ENCODE peak calls at places on chromosomes 6 and 20, in six cellular contexts. J is uterus, I is A549, O is NT2/D1, C is heart left ventricle, D is adipocyte. G is an unnamed sample.
A peak's percentile ranks its signal among the peaks of the same experiment; 100 is the strongest.

GRCh38 chr20:59207742-59208357 is 44.2 kb downstream of the ZNF831 start:
- DNase-seq in D (no peak), I (peak; percentile 28), O (peak; percentile 81), C (peak; percentile 49), J (no peak), G (no peak)

GRCh38 chr6:129890701-129891100 is 29.6 kb upstream of the TMEM244 start:
- DNase-seq in D (no peak), J (no peak), I (no peak), C (no peak), O (no peak), G (no peak)

GRCh38 chr6:149887343-149887742 is 10.6 kb downstream of the RAET1E start:
- DNase-seq in J (no peak), D (peak; percentile 71), C (no peak), I (no peak), O (no peak), G (no peak)

GRCh38 chr20:33719277-33719988 is 677 bp downstream of the PXMP4 start:
- DNase-seq in O (no peak), I (no peak), D (no peak), J (no peak), C (no peak), G (no peak)

GRCh38 chr6:56693246-56693607 is 50.5 kb upstream of the DST start:
- DNase-seq in C (peak; percentile 85), O (no peak), J (peak; percentile 58), I (no peak), D (peak; percentile 87), G (no peak)

GRCh38 chr6:36832313-36832712 is 6.9 kb downstream of the CPNE5 start:
- DNase-seq in I (no peak), J (no peak), O (no peak), C (no peak), D (no peak), G (no peak)

GRCh38 chr20:24589381-24589780 is 120.0 kb downstream of the SYNDIG1 start:
- DNase-seq in C (no peak), I (no peak), J (no peak), D (no peak), O (no peak), G (no peak)

GRCh38 chr6:10099648-10100047 is 315.2 kb downstream of the TFAP2A start:
- DNase-seq in D (no peak), O (no peak), J (no peak), C (no peak), I (no peak), G (no peak)

GRCh38 chr20:16143596-16143995 is 429.7 kb downstream of the KIF16B start:
- DNase-seq in I (no peak), O (no peak), C (no peak), J (no peak), D (no peak), G (no peak)

GRCh38 chr20:16147221-16147620 is 426.0 kb downstream of the KIF16B start:
- DNase-seq in O (no peak), I (no peak), J (no peak), C (no peak), D (no peak), G (no peak)

GRCh38 chr20:16147916-16148315 is 425.3 kb downstream of the KIF16B start:
- DNase-seq in D (no peak), C (no peak), O (no peak), I (no peak), J (no peak), G (no peak)

GRCh38 chr20:16145919-16146318 is 427.3 kb downstream of the KIF16B start:
- DNase-seq in J (no peak), C (no peak), O (no peak), I (no peak), D (no peak), G (no peak)
- H3K9me3 ChIP-seq in J (no peaks in the 10 kb centered on the region), C (no peaks in the 10 kb centered on the region), O (no peaks in the 10 kb centered on the region), I (no peaks in the 10 kb centered on the region), D (no peaks in the 10 kb centered on the region), G (no peaks in the 10 kb centered on the region)

DNA sequence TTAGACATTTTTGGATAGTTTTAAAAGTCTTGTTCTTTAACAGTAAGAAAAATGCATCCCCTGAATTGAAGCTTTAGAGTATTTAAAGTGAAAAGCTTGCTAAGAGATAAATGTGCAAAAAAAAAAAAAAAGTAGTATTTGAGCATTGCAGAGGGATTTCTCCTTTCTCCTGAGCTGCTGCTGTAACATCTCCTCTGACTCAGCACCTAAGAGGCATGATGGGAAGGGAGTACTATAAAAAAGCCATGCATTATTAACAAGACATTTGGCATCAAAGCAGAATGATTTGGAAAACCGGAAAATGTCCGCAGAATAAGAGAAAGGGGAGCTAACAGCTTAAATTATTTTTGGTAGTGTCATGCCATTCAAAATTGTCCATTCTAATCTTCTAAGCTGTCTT is 27.9 kb downstream of the B4GALT5 start:
- DNase-seq in D (peak; percentile 60), C (no peak), I (no peak), O (no peak), J (no peak), G (no peak)
- H3K4me1 ChIP-seq in D (peaks cover 61% of the 10 kb centered on the region), C (peaks cover 38% of the 10 kb centered on the region), I (peaks cover 100% of the 10 kb centered on the region), O (no peaks in the 10 kb centered on the region), J (peaks cover 6% of the 10 kb centered on the region), G (peaks cover 39% of the 10 kb centered on the region)

GRCh38 chr6:144190593-144190992 is 40.3 kb downstream of the STX11 start:
- DNase-seq in I (no peak), J (peak; percentile 23), D (no peak), O (no peak), C (peak; percentile 20), G (no peak)
- H3K4me3 ChIP-seq in I (no peak overlapping the region), J (no peak overlapping the region), D (no peak overlapping the region), O (no peak overlapping the region), C (no peak overlapping the region), G (no peak overlapping the region)

DNA sequence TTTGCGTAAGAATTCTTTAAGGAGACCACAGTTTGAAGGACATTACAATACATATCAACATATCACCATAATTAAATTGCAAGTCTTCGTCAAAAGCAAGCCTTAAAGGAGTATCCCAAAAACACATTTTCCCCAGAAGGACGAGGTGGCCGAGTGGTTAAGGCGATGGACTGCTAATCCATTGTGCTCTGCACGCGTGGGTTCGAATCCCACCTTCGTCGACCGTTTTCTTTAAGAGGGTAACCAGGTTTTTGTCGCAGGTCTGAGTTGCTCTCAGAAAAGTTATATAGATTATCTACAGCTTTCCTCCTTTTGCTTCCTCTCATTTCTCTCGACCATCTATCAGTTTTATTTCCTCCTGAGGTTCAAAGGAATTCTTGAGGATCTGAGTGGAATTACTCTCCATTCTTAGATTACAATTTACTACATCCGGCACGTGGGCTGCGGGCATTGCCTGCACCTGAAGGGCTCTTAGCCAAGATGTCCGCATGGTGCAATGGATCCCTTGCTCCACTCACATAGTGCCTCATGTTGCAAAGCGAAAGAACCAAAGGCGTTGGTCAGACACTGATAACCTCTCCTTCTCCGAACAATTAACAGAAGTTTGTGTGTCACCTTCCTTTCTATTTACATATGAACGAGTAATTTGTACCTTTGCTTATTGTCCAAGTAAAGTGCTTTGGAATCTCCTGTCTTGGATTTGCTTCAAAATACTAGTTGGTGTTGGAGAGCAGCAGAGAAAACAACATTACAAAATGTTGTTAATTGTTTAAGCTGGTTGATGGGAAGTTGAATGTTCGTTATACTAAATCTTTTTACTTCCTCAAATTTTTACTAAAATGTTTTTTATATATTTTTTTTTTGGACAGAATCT is 14.0 kb downstream of the POM121L2 start:
- DNase-seq in I (no peak), D (peak; percentile 38), O (no peak), C (no peak), J (no peak), G (peak; percentile 39)
- H3K9me3 ChIP-seq in I (no peaks in the 10 kb centered on the region), D (peaks cover 4% of the 10 kb centered on the region), O (no peaks in the 10 kb centered on the region), C (no peaks in the 10 kb centered on the region), J (no peaks in the 10 kb centered on the region), G (no peaks in the 10 kb centered on the region)

DNA sequence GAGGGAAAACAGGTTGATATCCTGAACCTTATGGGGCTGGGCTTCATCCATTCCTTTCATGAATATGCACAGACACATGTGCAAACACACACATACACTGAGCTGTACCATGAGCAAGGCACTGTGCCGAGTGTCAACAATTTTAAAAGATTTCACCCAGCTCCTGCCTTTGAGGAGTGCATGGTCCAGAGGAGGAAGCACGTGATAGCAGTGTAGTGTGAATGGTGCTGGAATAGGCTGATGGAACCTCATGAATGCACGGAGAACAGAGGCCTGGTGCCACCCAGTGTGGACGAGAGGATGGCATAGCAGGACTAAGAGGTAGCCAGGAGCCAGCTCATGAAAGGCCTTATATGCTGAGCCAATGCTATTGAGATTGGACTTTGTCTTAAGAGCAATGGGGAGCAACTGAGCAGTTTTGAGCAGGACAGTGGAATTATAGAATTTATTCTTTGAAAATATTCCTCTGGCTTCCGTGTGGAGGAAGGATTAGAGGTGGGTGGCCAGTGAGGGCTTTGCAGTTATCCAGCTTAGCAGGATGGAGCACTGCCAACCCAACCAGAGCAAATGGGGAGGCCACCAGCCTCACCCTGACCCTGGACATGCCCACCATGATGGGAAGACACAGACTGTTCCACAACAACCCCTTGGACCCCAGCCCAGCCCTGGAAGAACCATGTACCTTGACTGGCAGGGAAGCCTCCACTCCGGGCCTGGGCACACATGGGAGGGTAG is 84.4 kb downstream of the UNC5CL start:
- DNase-seq in I (no peak), D (no peak), O (no peak), J (no peak), C (no peak), G (no peak)
- H3K4me1 ChIP-seq in I (peaks cover 59% of the 10 kb centered on the region), D (peaks cover 31% of the 10 kb centered on the region), O (no peaks in the 10 kb centered on the region), J (no peaks in the 10 kb centered on the region), C (no peaks in the 10 kb centered on the region), G (no peaks in the 10 kb centered on the region)

GRCh38 chr20:4894409-4894808 is 106.9 kb downstream of the SLC23A2 start:
- DNase-seq in C (no peak), I (no peak), O (no peak), D (no peak), J (no peak), G (no peak)
- H3K4me3 ChIP-seq in C (no peak overlapping the region), I (no peak overlapping the region), O (no peak overlapping the region), D (no peak overlapping the region), J (no peak overlapping the region), G (no peak overlapping the region)

DNA sequence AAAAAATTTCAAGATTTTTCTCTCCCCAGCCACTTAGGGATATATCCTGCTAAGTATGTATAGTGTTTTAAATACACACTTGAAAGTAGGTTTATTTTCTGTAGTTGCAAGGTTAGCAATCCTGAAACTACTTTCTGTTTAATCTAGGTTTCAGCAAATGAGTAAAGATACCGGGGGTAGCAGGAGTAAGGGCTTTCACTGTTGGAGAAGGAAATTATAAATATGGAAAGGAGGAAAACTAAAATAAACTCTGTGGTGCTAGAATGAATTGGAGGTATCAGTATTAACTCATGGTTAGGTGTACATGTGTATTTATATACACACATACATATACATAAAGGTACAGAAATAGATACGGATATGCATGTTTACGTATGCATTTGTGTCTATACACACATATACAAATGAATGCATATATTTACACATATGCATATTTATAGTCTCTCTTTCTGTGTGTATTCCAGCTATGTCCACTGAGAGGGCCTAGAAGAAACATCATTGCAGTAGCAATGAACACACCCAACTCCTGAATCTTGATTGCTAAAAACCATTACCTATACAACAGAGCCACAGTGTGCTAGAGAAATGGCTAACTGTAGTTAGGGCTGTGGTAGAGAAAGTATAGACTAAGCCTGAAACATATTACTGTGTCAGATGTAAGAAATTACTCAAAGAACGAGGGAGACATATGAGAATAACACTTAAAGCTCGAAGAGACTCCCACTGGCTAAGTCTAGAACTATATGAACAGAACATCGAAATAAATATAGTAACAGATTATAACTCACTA is 95.9 kb upstream of the EMILIN3 start:
- DNase-seq in I (no peak), C (no peak), J (no peak), O (no peak), D (no peak), G (no peak)
- H3K9me3 ChIP-seq in I (no peaks in the 10 kb centered on the region), C (peaks cover 3% of the 10 kb centered on the region), J (no peaks in the 10 kb centered on the region), O (peaks cover 18% of the 10 kb centered on the region), D (peaks cover 6% of the 10 kb centered on the region), G (peaks cover 5% of the 10 kb centered on the region)

GRCh38 chr6:35602133-35602946 is 86.4 kb downstream of the FKBP5 start:
- DNase-seq in I (no peak), C (no peak), D (peak; percentile 53), O (no peak), J (no peak), G (no peak)
- H3K4me1 ChIP-seq in I (peaks cover 39% of the 10 kb centered on the region), C (peaks cover 41% of the 10 kb centered on the region), D (peaks cover 70% of the 10 kb centered on the region), O (no peaks in the 10 kb centered on the region), J (peaks cover 12% of the 10 kb centered on the region), G (peaks cover 19% of the 10 kb centered on the region)

GRCh38 chr6:105649192-105649591 is 246.3 kb upstream of the PREP start:
- DNase-seq in O (no peak), I (no peak), C (no peak), D (no peak), J (no peak), G (no peak)
- H3K4me3 ChIP-seq in O (no peak overlapping the region), I (no peak overlapping the region), C (no peak overlapping the region), D (no peak overlapping the region), J (no peak overlapping the region), G (no peak overlapping the region)

G was measured in HAP-1.